ENCODE peak calls at places on chromosomes 7 and 10, in five cellular contexts. One of them, this sample, is unnamed.

GRCh38 chr7:73696372-73696771 is 13.0 kb downstream of the BUD23 start:
- DNase-seq in psoas muscle: no peak
- DNase-seq in HTR-8/SVneo: no peak
- DNase-seq in lower lobe of right lung: no peak
- DNase-seq in ureter: no peak
- DNase-seq in this sample: no peak

GRCh38 chr7:66727058-66727457 is 13.5 kb upstream of the RABGEF1 start:
- DNase-seq in psoas muscle: no peak
- DNase-seq in HTR-8/SVneo: no peak
- DNase-seq in lower lobe of right lung: no peak
- DNase-seq in ureter: no peak
- DNase-seq in this sample: no peak

GRCh38 chr7:123555484-123555883 is 2.1 kb downstream of the NDUFA5 start:
- DNase-seq in psoas muscle: no peak
- DNase-seq in HTR-8/SVneo: no peak
- DNase-seq in lower lobe of right lung: no peak
- DNase-seq in ureter: no peak
- DNase-seq in this sample: no peak

GRCh38 chr10:12221323-12222298 is 25.6 kb downstream of the CDC123 start:
- DNase-seq in psoas muscle: no peak
- DNase-seq in HTR-8/SVneo: peak; percentile 11
- DNase-seq in lower lobe of right lung: no peak
- DNase-seq in ureter: no peak
- DNase-seq in this sample: no peak

GRCh38 chr10:70589762-70590662 is 12.5 kb downstream of the PRF1 start:
- DNase-seq in psoas muscle: no peak
- DNase-seq in HTR-8/SVneo: no peak
- DNase-seq in lower lobe of right lung: no peak
- DNase-seq in ureter: no peak
- DNase-seq in this sample: no peak

GRCh38 chr7:154777489-154777888 is 225.4 kb downstream of the PAXIP1 start:
- DNase-seq in psoas muscle: no peak
- DNase-seq in HTR-8/SVneo: no peak
- DNase-seq in lower lobe of right lung: no peak
- DNase-seq in ureter: no peak
- DNase-seq in this sample: no peak

GRCh38 chr10:30725661-30726060 is 96.1 kb upstream of the LYZL2 start:
- DNase-seq in psoas muscle: no peak
- DNase-seq in HTR-8/SVneo: no peak
- DNase-seq in lower lobe of right lung: no peak
- DNase-seq in ureter: no peak
- DNase-seq in this sample: no peak

GRCh38 chr7:102843850-102844249 is 69.0 kb upstream of the LRRC17 start:
- DNase-seq in psoas muscle: no peak
- DNase-seq in HTR-8/SVneo: no peak
- DNase-seq in lower lobe of right lung: no peak
- DNase-seq in ureter: no peak
- DNase-seq in this sample: no peak

GRCh38 chr10:132690401-132690800 is 95.5 kb downstream of the NKX6-2 start:
- DNase-seq in psoas muscle: peak; percentile 31
- DNase-seq in HTR-8/SVneo: no peak
- DNase-seq in lower lobe of right lung: peak; percentile 21
- DNase-seq in ureter: no peak
- DNase-seq in this sample: no peak

GRCh38 chr10:102422586-102423129 is 2.0 kb downstream of the FBXL15 start:
- DNase-seq in psoas muscle: peak; percentile 91
- DNase-seq in HTR-8/SVneo: no peak
- DNase-seq in lower lobe of right lung: peak; percentile 92
- DNase-seq in ureter: peak; percentile 86
- DNase-seq in this sample: peak; percentile 76

GRCh38 chr10:11685787-11686218 is 56.4 kb upstream of the ECHDC3 start:
- DNase-seq in psoas muscle: peak; percentile 66
- DNase-seq in HTR-8/SVneo: no peak
- DNase-seq in lower lobe of right lung: peak; percentile 84
- DNase-seq in ureter: peak; percentile 80
- DNase-seq in this sample: no peak

GRCh38 chr7:116736927-116737715 is 65.1 kb downstream of the MET start:
- DNase-seq in psoas muscle: no peak
- DNase-seq in HTR-8/SVneo: no peak
- DNase-seq in lower lobe of right lung: no peak
- DNase-seq in ureter: no peak
- DNase-seq in this sample: no peak

GRCh38 chr7:78130443-78131200 is 332.0 kb downstream of the PHTF2 start:
- DNase-seq in psoas muscle: no peak
- DNase-seq in HTR-8/SVneo: no peak
- DNase-seq in lower lobe of right lung: peak; percentile 55
- DNase-seq in ureter: no peak
- DNase-seq in this sample: no peak

GRCh38 chr10:30182191-30183075 is 123.0 kb upstream of the JCAD start:
- DNase-seq in psoas muscle: no peak
- DNase-seq in HTR-8/SVneo: peak; percentile 84
- DNase-seq in lower lobe of right lung: no peak
- DNase-seq in ureter: no peak
- DNase-seq in this sample: no peak

GRCh38 chr7:155213955-155214327 is 83.7 kb upstream of the INSIG1 start:
- DNase-seq in psoas muscle: no peak
- DNase-seq in HTR-8/SVneo: no peak
- DNase-seq in lower lobe of right lung: no peak
- DNase-seq in ureter: no peak
- DNase-seq in this sample: no peak

GRCh38 chr7:81404669-81405068 is 365.2 kb downstream of the HGF start:
- DNase-seq in psoas muscle: no peak
- DNase-seq in HTR-8/SVneo: no peak
- DNase-seq in lower lobe of right lung: no peak
- DNase-seq in ureter: no peak
- DNase-seq in this sample: no peak

GRCh38 chr10:27660705-27661104 is 84.9 kb downstream of the MKX start:
- DNase-seq in psoas muscle: no peak
- DNase-seq in HTR-8/SVneo: no peak
- DNase-seq in lower lobe of right lung: no peak
- DNase-seq in ureter: no peak
- DNase-seq in this sample: no peak

This sample was measured in HEK293T.